ENCODE peak calls at places on chromosomes 1 and 21, in eight cellular contexts. X, D, P, Y, R, B, J and H are unnamed samples.

GRCh38 chr1:15526021-15526489 is 593 bp upstream of the DNAJC16 start:
- DNase-seq in X (no peak), D (no peak), P (no peak), Y (no peak), R (no peak), B (no peak), J (no peak), H (no peak)

GRCh38 chr1:180603223-180603849 is 28.5 kb upstream of the XPR1 start:
- DNase-seq in X (no peak), D (no peak), P (no peak), Y (no peak), R (no peak), B (peak), J (no peak), H (no peak)

GRCh38 chr1:153608742-153609584 is 4.0 kb downstream of the S100A16 start:
- DNase-seq in X (peak), D (peak), P (peak), Y (no peak), R (no peak), B (peak), J (no peak), H (peak)

GRCh38 chr1:94237291-94238226 is at the start of gene ARHGAP29:
- DNase-seq in X (peak), D (peak), P (peak), Y (peak), R (no peak), B (peak), J (no peak), H (peak)

GRCh38 chr21:32367158-32367557 is 25.7 kb downstream of the URB1 start:
- DNase-seq in X (peak), D (no peak), P (no peak), Y (no peak), R (no peak), B (no peak), J (no peak), H (no peak)

GRCh38 chr1:114669562-114670082 is at the start of gene DENND2C:
- DNase-seq in X (no peak), D (no peak), P (no peak), Y (no peak), R (no peak), B (no peak), J (no peak), H (no peak)

GRCh38 chr1:112444269-112444668 is 48.3 kb downstream of the CTTNBP2NL start:
- DNase-seq in X (peak), D (no peak), P (no peak), Y (no peak), R (no peak), B (no peak), J (no peak), H (no peak)

GRCh38 chr1:203440780-203441179 is 34.8 kb upstream of the PRELP start:
- DNase-seq in X (peak), D (peak), P (peak), Y (peak), R (peak), B (peak), J (no peak), H (peak)

GRCh38 chr1:29171089-29171488 is 10.6 kb downstream of the SRSF4 start:
- DNase-seq in X (peak), D (no peak), P (no peak), Y (no peak), R (no peak), B (no peak), J (no peak), H (no peak)

GRCh38 chr1:2546515-2547209 is 9.5 kb upstream of the TNFRSF14 start:
- DNase-seq in X (peak), D (peak), P (peak), Y (peak), R (no peak), B (peak), J (peak), H (peak)

GRCh38 chr1:12644237-12644636 is 352 bp downstream of the AADACL4 start:
- DNase-seq in X (no peak), D (no peak), P (no peak), Y (no peak), R (no peak), B (no peak), J (no peak), H (no peak)

GRCh38 chr1:43354936-43355335 is 3.8 kb upstream of the CDC20 start:
- DNase-seq in X (peak), D (no peak), P (no peak), Y (no peak), R (no peak), B (no peak), J (no peak), H (no peak)

GRCh38 chr1:157004771-157005170 is 40.8 kb downstream of the ARHGEF11 start:
- DNase-seq in X (no peak), D (no peak), P (no peak), Y (no peak), R (no peak), B (no peak), J (no peak), H (no peak)

GRCh38 chr1:115649964-115650363 is 8.2 kb downstream of the VANGL1 start:
- DNase-seq in X (no peak), D (no peak), P (no peak), Y (no peak), R (no peak), B (no peak), J (no peak), H (peak)

GRCh38 chr1:153540394-153541361 is at the start of gene S100A5:
- DNase-seq in X (peak), D (no peak), P (peak), Y (peak), R (no peak), B (no peak), J (peak), H (no peak)

GRCh38 chr1:166920561-166921475 is 44.8 kb upstream of the TADA1 start:
- DNase-seq in X (peak), D (no peak), P (no peak), Y (no peak), R (no peak), B (peak), J (no peak), H (peak)

GRCh38 chr1:166924829-166925541 is 48.9 kb upstream of the TADA1 start:
- DNase-seq in X (no peak), D (no peak), P (no peak), Y (no peak), R (no peak), B (no peak), J (no peak), H (no peak)

GRCh38 chr1:166927701-166928100 is 47.6 kb downstream of the ILDR2 start:
- DNase-seq in X (no peak), D (no peak), P (no peak), Y (no peak), R (no peak), B (no peak), J (no peak), H (no peak)

GRCh38 chr1:166925791-166926483 is 49.4 kb downstream of the ILDR2 start:
- DNase-seq in X (peak), D (no peak), P (no peak), Y (no peak), R (no peak), B (no peak), J (no peak), H (no peak)
- H3K27ac ChIP-seq in X (no peak), D (no peak), P (no peak), Y (no peak), R (no peak), B (no peak), J (no peak), H (no peak)

GRCh38 chr1:31786366-31787060 is 22.4 kb upstream of the ADGRB2 start:
- DNase-seq in X (no peak), D (peak), P (peak), Y (no peak), R (no peak), B (no peak), J (no peak), H (peak)

GRCh38 chr1:31787786-31788137 is 23.6 kb upstream of the ADGRB2 start:
- DNase-seq in X (no peak), D (no peak), P (peak), Y (no peak), R (no peak), B (no peak), J (no peak), H (no peak)

GRCh38 chr1:31788138-31788824 is 24.1 kb upstream of the ADGRB2 start:
- DNase-seq in X (peak), D (peak), P (peak), Y (peak), R (peak), B (peak), J (peak), H (peak)

GRCh38 chr1:31785947-31786290 is 21.8 kb upstream of the ADGRB2 start:
- DNase-seq in X (no peak), D (peak), P (peak), Y (no peak), R (no peak), B (no peak), J (no peak), H (no peak)

GRCh38 chr1:31787261-31787660 is 23.1 kb upstream of the ADGRB2 start:
- DNase-seq in X (no peak), D (peak), P (peak), Y (no peak), R (no peak), B (no peak), J (no peak), H (peak)
- H3K27ac ChIP-seq in X (peak), D (no peak), P (no peak), Y (no peak), R (no peak), B (no peak), J (no peak), H (no peak)

DNA sequence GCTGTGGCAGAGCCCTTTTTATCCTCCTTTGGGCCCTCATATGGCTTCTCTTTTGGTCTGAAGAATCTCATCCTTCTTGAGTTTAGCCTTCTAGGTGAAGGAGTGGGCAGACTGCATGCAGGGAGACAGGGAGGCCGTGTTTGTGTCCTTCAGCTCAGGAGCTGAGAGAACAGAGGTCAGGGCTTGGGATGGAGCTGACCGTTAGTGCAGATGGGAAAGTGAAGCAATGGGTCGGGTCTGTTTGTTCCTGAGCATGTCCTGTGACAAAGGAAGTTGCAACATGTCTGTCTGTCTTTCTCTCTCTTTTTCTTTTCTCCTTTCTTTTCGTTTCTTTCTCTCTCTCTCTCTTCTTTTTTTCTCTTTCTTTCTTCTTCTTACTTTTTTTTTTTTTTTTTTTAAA is 14.9 kb downstream of the MAPKAPK2 start:
- DNase-seq in X (no peak), D (no peak), P (no peak), Y (no peak), R (no peak), B (no peak), J (no peak), H (no peak)
- H3K27ac ChIP-seq in X (no peak), D (no peak), P (no peak), Y (no peak), R (no peak), B (peak), J (no peak), H (no peak)

GRCh38 chr1:19461352-19461645 is 24.0 kb downstream of the CAPZB start:
- DNase-seq in X (no peak), D (no peak), P (no peak), Y (no peak), R (no peak), B (no peak), J (no peak), H (peak)
- H3K27ac ChIP-seq in X (no peak), D (peak), P (no peak), Y (no peak), R (no peak), B (no peak), J (no peak), H (no peak)